ENCODE peak calls at places on chromosome 11, in six cellular contexts. One of them, this sample, is unnamed.

GRCh38 chr11:72552399-72552910 is 118.1 kb upstream of the CLPB start:
- DNase-seq in GM12891: no peak
- DNase-seq in H1: no peak
- DNase-seq in GM12878: no peak
- DNase-seq in HepG2: no peak
- DNase-seq in K562: no peak
- DNase-seq in this sample: no peak

GRCh38 chr11:114257621-114258558 is 38.3 kb upstream of the NNMT start:
- DNase-seq in GM12891: no peak
- DNase-seq in H1: no peak
- DNase-seq in GM12878: no peak
- DNase-seq in HepG2: peak; percentile 64
- DNase-seq in K562: no peak
- DNase-seq in this sample: no peak

GRCh38 chr11:59208956-59209355 is 3.8 kb downstream of the MPEG1 start:
- DNase-seq in GM12891: no peak
- DNase-seq in H1: no peak
- DNase-seq in GM12878: no peak
- DNase-seq in HepG2: no peak
- DNase-seq in K562: no peak
- DNase-seq in this sample: no peak

GRCh38 chr11:1129666-1130160 is 28.0 kb upstream of the MUC5AC start:
- DNase-seq in GM12891: peak; percentile 13
- DNase-seq in H1: no peak
- DNase-seq in GM12878: no peak
- DNase-seq in HepG2: no peak
- DNase-seq in K562: no peak
- DNase-seq in this sample: peak; percentile 13

GRCh38 chr11:1202776-1203504 is 19.9 kb upstream of the MUC5B start:
- DNase-seq in GM12891: peak; percentile 99
- DNase-seq in H1: peak; percentile 79
- DNase-seq in GM12878: no peak
- DNase-seq in HepG2: peak; percentile 24
- DNase-seq in K562: peak; percentile 83
- DNase-seq in this sample: peak; percentile 98

GRCh38 chr11:95241673-95242072 is 10.7 kb upstream of the SESN3 start:
- DNase-seq in GM12891: no peak
- DNase-seq in H1: no peak
- DNase-seq in GM12878: no peak
- DNase-seq in HepG2: no peak
- DNase-seq in K562: no peak
- DNase-seq in this sample: no peak

GRCh38 chr11:75219869-75220268 is 20.7 kb upstream of the TPBGL start:
- DNase-seq in GM12891: no peak
- DNase-seq in H1: no peak
- DNase-seq in GM12878: no peak
- DNase-seq in HepG2: no peak
- DNase-seq in K562: no peak
- DNase-seq in this sample: no peak

GRCh38 chr11:122900803-122901202 is 18.2 kb downstream of the JHY start:
- DNase-seq in GM12891: no peak
- DNase-seq in H1: no peak
- DNase-seq in GM12878: no peak
- DNase-seq in HepG2: no peak
- DNase-seq in K562: no peak
- DNase-seq in this sample: no peak

GRCh38 chr11:97683733-97684132 is 1293.9 kb downstream of the JRKL start:
- DNase-seq in GM12891: no peak
- DNase-seq in H1: peak; percentile 34
- DNase-seq in GM12878: no peak
- DNase-seq in HepG2: peak; percentile 10
- DNase-seq in K562: peak; percentile 22
- DNase-seq in this sample: no peak

GRCh38 chr11:125947419-125948277 is 1.8 kb downstream of the VSIG10L2 start:
- DNase-seq in GM12891: no peak
- DNase-seq in H1: no peak
- DNase-seq in GM12878: no peak
- DNase-seq in HepG2: no peak
- DNase-seq in K562: no peak
- DNase-seq in this sample: no peak

GRCh38 chr11:110128161-110128560 is 35.0 kb downstream of the ZC3H12C start:
- DNase-seq in GM12891: no peak
- DNase-seq in H1: peak; percentile 19
- DNase-seq in GM12878: no peak
- DNase-seq in HepG2: no peak
- DNase-seq in K562: no peak
- DNase-seq in this sample: no peak

GRCh38 chr11:107719557-107720304 is 7.9 kb upstream of the SLN start:
- DNase-seq in GM12891: no peak
- DNase-seq in H1: no peak
- DNase-seq in GM12878: no peak
- DNase-seq in HepG2: no peak
- DNase-seq in K562: no peak
- DNase-seq in this sample: no peak

GRCh38 chr11:110349109-110349996 is 52.9 kb upstream of the RDX start:
- DNase-seq in GM12891: peak; percentile 29
- DNase-seq in H1: no peak
- DNase-seq in GM12878: peak; percentile 94
- DNase-seq in HepG2: no peak
- DNase-seq in K562: no peak
- DNase-seq in this sample: no peak

GRCh38 chr11:99343117-99343516 is 322.4 kb downstream of the CNTN5 start:
- DNase-seq in GM12891: no peak
- DNase-seq in H1: no peak
- DNase-seq in GM12878: no peak
- DNase-seq in HepG2: no peak
- DNase-seq in K562: no peak
- DNase-seq in this sample: no peak
- TF ChIP-seq POLR2A in GM12891: no peak
- TF ChIP-seq POLR2A in H1: no peak
- TF ChIP-seq POLR2A in GM12878: no peak
- TF ChIP-seq POLR2A in HepG2: no peak
- TF ChIP-seq POLR2A in K562: no peak
- TF ChIP-seq POLR2A in this sample: no peak

GRCh38 chr11:102878595-102878994 is 3.8 kb upstream of the MMP12 start:
- DNase-seq in GM12891: no peak
- DNase-seq in H1: no peak
- DNase-seq in GM12878: no peak
- DNase-seq in HepG2: no peak
- DNase-seq in K562: no peak
- DNase-seq in this sample: no peak

GRCh38 chr11:102879801-102880200 is 5.0 kb upstream of the MMP12 start:
- DNase-seq in GM12891: no peak
- DNase-seq in H1: no peak
- DNase-seq in GM12878: no peak
- DNase-seq in HepG2: no peak
- DNase-seq in K562: no peak
- DNase-seq in this sample: no peak

GRCh38 chr11:102882389-102883024 is 7.7 kb upstream of the MMP12 start:
- DNase-seq in GM12891: no peak
- DNase-seq in H1: no peak
- DNase-seq in GM12878: peak; percentile 64
- DNase-seq in HepG2: no peak
- DNase-seq in K562: no peak
- DNase-seq in this sample: no peak

GRCh38 chr11:102886999-102887398 is 12.2 kb upstream of the MMP12 start:
- DNase-seq in GM12891: no peak
- DNase-seq in H1: no peak
- DNase-seq in GM12878: no peak
- DNase-seq in HepG2: no peak
- DNase-seq in K562: no peak
- DNase-seq in this sample: no peak

DNA sequence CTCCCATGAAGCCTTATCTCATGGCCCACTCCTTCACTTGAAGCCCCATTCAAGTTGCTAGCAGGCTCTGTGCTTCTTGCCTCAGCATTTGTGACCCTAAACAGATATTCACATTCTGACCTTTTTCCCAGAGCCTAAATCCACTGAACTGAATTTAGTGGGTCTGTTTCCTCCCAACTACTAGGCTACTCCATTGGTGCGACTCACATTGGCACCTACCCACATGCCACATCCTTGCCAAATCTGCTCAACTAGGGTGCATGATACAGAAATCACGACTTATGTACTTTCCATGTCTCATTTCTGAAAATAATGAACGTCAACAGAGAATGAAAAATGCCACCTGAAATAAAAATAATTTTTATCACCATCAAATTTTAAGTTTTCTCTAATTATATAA is 8.3 kb upstream of the MMP12 start:
- DNase-seq in GM12891: no peak
- DNase-seq in H1: no peak
- DNase-seq in GM12878: no peak
- DNase-seq in HepG2: no peak
- DNase-seq in K562: no peak
- DNase-seq in this sample: no peak
- TF ChIP-seq TAF1 in GM12891: no peak
- TF ChIP-seq TAF1 in H1: no peak
- TF ChIP-seq TAF1 in GM12878: no peak
- TF ChIP-seq TAF1 in HepG2: no peak
- TF ChIP-seq TAF1 in K562: no peak
- TF ChIP-seq TAF1 in this sample: no peak

GRCh38 chr11:68750988-68751325 is 363 bp downstream of the TESMIN start:
- DNase-seq in GM12891: no peak
- DNase-seq in H1: no peak
- DNase-seq in GM12878: no peak
- DNase-seq in HepG2: no peak
- DNase-seq in K562: no peak
- DNase-seq in this sample: no peak

GRCh38 chr11:68750197-68750987 is 928 bp downstream of the TESMIN start:
- DNase-seq in GM12891: no peak
- DNase-seq in H1: peak; percentile 68
- DNase-seq in GM12878: no peak
- DNase-seq in HepG2: no peak
- DNase-seq in K562: peak; percentile 13
- DNase-seq in this sample: no peak

GRCh38 chr11:68749501-68750196 is 1.7 kb downstream of the TESMIN start:
- DNase-seq in GM12891: no peak
- DNase-seq in H1: no peak
- DNase-seq in GM12878: no peak
- DNase-seq in HepG2: no peak
- DNase-seq in K562: no peak
- DNase-seq in this sample: no peak

GRCh38 chr11:68753300-68753699 is 2.0 kb upstream of the TESMIN start:
- DNase-seq in GM12891: no peak
- DNase-seq in H1: no peak
- DNase-seq in GM12878: no peak
- DNase-seq in HepG2: no peak
- DNase-seq in K562: no peak
- DNase-seq in this sample: no peak

GRCh38 chr11:68751331-68751856 is at the start of gene TESMIN:
- DNase-seq in GM12891: peak; percentile 94
- DNase-seq in H1: peak; percentile 85
- DNase-seq in GM12878: peak; percentile 34
- DNase-seq in HepG2: peak; percentile 53
- DNase-seq in K562: peak; percentile 99
- DNase-seq in this sample: peak; percentile 87
- TF ChIP-seq POLR2A in GM12891: no peak
- TF ChIP-seq POLR2A in H1: peak; percentile 74
- TF ChIP-seq POLR2A in GM12878: peak; percentile 71
- TF ChIP-seq POLR2A in HepG2: no peak
- TF ChIP-seq POLR2A in K562: peak; percentile 61
- TF ChIP-seq POLR2A in this sample: no peak

DNA sequence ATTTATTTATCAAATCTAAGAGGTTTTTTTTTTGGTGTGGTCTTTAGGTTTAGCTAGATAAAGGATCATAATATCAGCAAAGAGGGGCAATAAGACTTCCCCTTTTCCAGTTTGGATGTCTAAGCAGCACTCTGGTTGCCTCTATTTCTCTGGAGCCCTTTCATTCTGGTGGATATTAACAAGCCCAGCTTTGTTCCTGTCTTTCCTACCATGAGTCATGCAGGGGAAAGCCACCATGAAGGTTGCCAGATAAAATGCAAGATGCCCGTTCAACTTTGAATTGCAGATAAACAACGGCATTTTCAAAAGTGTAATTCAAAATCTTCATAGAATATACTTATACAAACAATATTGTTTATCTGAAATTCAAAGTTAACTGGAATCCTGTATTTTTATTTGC is 143.6 kb downstream of the ADAMTS15 start:
- DNase-seq in GM12891: no peak
- DNase-seq in H1: no peak
- DNase-seq in GM12878: no peak
- DNase-seq in HepG2: no peak
- DNase-seq in K562: no peak
- DNase-seq in this sample: no peak
- TF ChIP-seq TAF1 in GM12891: no peak
- TF ChIP-seq TAF1 in H1: no peak
- TF ChIP-seq TAF1 in GM12878: no peak
- TF ChIP-seq TAF1 in HepG2: no peak
- TF ChIP-seq TAF1 in K562: no peak
- TF ChIP-seq TAF1 in this sample: no peak

DNA sequence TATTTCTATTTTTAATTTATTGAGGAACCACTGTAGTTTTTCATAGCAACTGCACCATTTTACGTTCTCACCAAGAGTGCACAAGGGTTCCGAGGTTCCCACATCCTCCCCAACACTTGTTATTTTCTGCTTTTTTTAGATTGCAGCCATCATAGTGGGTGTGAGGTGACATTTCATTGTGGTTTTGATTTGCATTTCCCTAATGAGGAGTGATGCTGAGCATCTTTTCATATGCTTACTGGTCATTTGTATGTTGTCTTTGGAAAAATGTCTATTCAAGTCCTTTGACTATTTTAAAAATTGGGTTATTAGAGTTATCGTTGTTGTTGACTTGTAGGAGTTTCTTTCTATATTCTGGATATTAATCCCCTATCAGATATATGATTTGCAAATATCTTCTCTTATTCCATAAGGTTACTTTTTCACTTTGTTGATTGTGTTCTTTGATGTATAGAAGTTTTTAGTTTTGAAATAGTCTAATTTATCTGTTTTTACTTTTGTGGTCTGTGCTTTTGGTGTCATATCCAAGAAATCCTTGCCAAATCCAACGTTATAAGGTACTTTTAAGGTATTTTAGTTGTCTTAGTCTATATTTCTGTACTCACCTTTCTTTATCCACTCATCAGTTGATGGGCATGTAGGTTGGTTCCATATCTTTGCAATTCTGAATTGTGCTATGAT is 9.0 kb downstream of the NEAT1 start:
- DNase-seq in GM12891: no peak
- DNase-seq in H1: no peak
- DNase-seq in GM12878: no peak
- DNase-seq in HepG2: no peak
- DNase-seq in K562: no peak
- DNase-seq in this sample: no peak
- TF ChIP-seq POLR2A in GM12891: no peak
- TF ChIP-seq POLR2A in H1: no peak
- TF ChIP-seq POLR2A in GM12878: no peak
- TF ChIP-seq POLR2A in HepG2: no peak
- TF ChIP-seq POLR2A in K562: peak; percentile 47
- TF ChIP-seq POLR2A in this sample: peak; percentile 40

DNA sequence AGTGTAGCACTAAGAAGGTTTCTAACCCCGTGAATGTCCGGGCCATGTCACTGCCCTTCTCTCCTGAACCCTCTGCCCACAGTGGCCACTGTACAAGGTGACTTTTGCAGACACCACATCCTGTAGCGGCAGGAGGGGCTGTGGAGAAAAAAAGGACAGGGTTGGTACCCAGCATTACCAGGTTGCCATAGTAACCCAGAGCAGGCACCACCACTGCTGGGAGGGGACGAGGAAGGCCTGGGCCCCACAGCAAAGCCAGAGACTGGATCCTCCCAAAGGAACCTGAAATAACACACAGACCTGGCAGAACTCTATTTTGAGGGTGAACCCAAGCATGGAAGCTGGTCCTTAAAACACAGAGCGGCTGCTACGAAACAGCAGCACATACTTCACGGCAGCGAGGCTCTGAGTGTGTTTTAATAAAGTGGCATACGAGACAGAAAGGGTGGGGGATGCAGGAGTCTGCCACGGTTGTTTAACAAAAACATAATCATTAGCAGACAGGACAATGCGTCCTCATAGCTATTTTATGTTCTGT is 380.6 kb downstream of the CTTN start:
- DNase-seq in GM12891: no peak
- DNase-seq in H1: no peak
- DNase-seq in GM12878: no peak
- DNase-seq in HepG2: no peak
- DNase-seq in K562: no peak
- DNase-seq in this sample: no peak
- TF ChIP-seq TAF1 in GM12891: no peak
- TF ChIP-seq TAF1 in H1: no peak
- TF ChIP-seq TAF1 in GM12878: no peak
- TF ChIP-seq TAF1 in HepG2: no peak
- TF ChIP-seq TAF1 in K562: no peak
- TF ChIP-seq TAF1 in this sample: no peak